ENCODE peak calls at places on chromosomes 7 and 10, in nine cellular contexts. U is WERI-Rb-1; O is stimulated activated naive CD4-positive, alpha-beta T cell; R is globus pallidus; F is left ventricle myocardium superior; G is central memory CD8-positive, alpha-beta T cell; N is HTR-8/SVneo; E is type B pancreatic cell; Y is NCI-H2081. H is an unnamed sample.

GRCh38 chr7:129465080-129465479 is 30.8 kb downstream of the STRIP2 start:
- DNase-seq in R (no peak), N (no peak), F (no peak), O (no peak), Y (no peak), E (no peak), G (no peak), U (no peak), H (no peak)

GRCh38 chr7:8590225-8590624 is 156.8 kb downstream of the NXPH1 start:
- DNase-seq in U (no peak), Y (no peak), E (no peak), N (no peak), R (no peak), G (no peak), F (no peak), O (no peak), H (no peak)

GRCh38 chr7:66281678-66282593 is 76.8 kb downstream of the TPST1 start:
- DNase-seq in U (no peak), E (no peak), Y (no peak), G (no peak), N (peak), O (no peak), R (peak), F (peak), H (no peak)

GRCh38 chr7:27409776-27410175 is 167.2 kb downstream of the EVX1 start:
- DNase-seq in E (no peak), G (no peak), Y (no peak), F (no peak), U (no peak), R (no peak), O (no peak), N (no peak), H (no peak)

GRCh38 chr7:95690367-95690947 is 81.9 kb upstream of the DYNC1I1 start:
- DNase-seq in E (no peak), U (peak), F (no peak), N (no peak), G (no peak), R (peak), O (no peak), Y (peak), H (no peak)

GRCh38 chr10:91552706-91553105 is 80.2 kb downstream of the PPP1R3C start:
- DNase-seq in N (no peak), U (peak), E (no peak), F (peak), Y (no peak), R (no peak), O (no peak), G (no peak), H (no peak)

GRCh38 chr10:129884390-129884779 is 79.7 kb downstream of the EBF3 start:
- DNase-seq in G (no peak), N (no peak), Y (no peak), E (no peak), U (no peak), F (no peak), O (no peak), R (no peak), H (no peak)

GRCh38 chr7:85595639-85596268 is 408.9 kb upstream of the SEMA3D start:
- DNase-seq in O (no peak), G (no peak), R (no peak), F (no peak), U (no peak), E (no peak), N (peak), Y (no peak), H (no peak)

GRCh38 chr10:101512741-101513140 is 75.3 kb downstream of the POLL start:
- DNase-seq in N (no peak), G (no peak), E (no peak), R (no peak), Y (no peak), F (no peak), O (no peak), U (no peak), H (no peak)

GRCh38 chr10:101110856-101111523 is 20.1 kb upstream of the TLX1 start:
- DNase-seq in E (no peak), Y (no peak), N (no peak), F (no peak), R (no peak), U (no peak), O (no peak), G (no peak), H (no peak)

GRCh38 chr7:41732279-41733062 is 29.6 kb upstream of the INHBA start:
- DNase-seq in E (no peak), F (no peak), R (no peak), N (no peak), O (no peak), U (no peak), Y (no peak), G (no peak), H (no peak)

GRCh38 chr7:153567426-153567825 is 484.8 kb upstream of the DPP6 start:
- DNase-seq in G (no peak), E (no peak), N (no peak), Y (no peak), F (peak), U (no peak), R (no peak), O (no peak), H (no peak)

GRCh38 chr10:88127766-88128165 is 264.3 kb downstream of the PTEN start:
- DNase-seq in E (no peak), Y (no peak), R (no peak), G (no peak), N (no peak), F (no peak), O (no peak), U (no peak), H (no peak)

GRCh38 chr7:121753965-121754364 is 119.0 kb upstream of the PTPRZ1 start:
- DNase-seq in Y (no peak), E (no peak), F (no peak), N (no peak), O (no peak), G (no peak), U (no peak), R (no peak), H (no peak)

GRCh38 chr10:97081621-97082235 is 104.0 kb downstream of the SLIT1 start:
- DNase-seq in O (peak), U (no peak), N (peak), E (no peak), F (peak), Y (no peak), G (peak), R (peak), H (peak)

GRCh38 chr10:33117816-33118215 is 159.8 kb upstream of the ITGB1 start:
- DNase-seq in R (no peak), U (no peak), O (no peak), G (peak), E (no peak), Y (no peak), N (no peak), F (no peak), H (peak)

GRCh38 chr7:43199761-43200160 is 87.3 kb downstream of the HECW1 start:
- DNase-seq in Y (no peak), N (no peak), U (no peak), O (no peak), F (no peak), R (no peak), G (no peak), E (no peak), H (no peak)

GRCh38 chr7:33716581-33717477 is 188.5 kb upstream of the BMPER start:
- DNase-seq in F (no peak), Y (peak), N (peak), U (no peak), E (no peak), R (peak), O (no peak), G (no peak), H (no peak)

GRCh38 chr10:129764011-129764900 is 199.8 kb downstream of the EBF3 start:
- DNase-seq in O (no peak), Y (no peak), F (no peak), N (no peak), U (no peak), E (peak), G (peak), R (no peak), H (no peak)

GRCh38 chr7:44383566-44383965 is 58.2 kb upstream of the CAMK2B start:
- DNase-seq in R (no peak), N (peak), Y (no peak), O (no peak), F (no peak), U (no peak), G (no peak), E (peak), H (no peak)

GRCh38 chr7:158302274-158303070 is 285.2 kb downstream of the PTPRN2 start:
- DNase-seq in F (no peak), G (peak), O (no peak), R (no peak), E (no peak), U (no peak), Y (no peak), N (no peak), H (no peak)

GRCh38 chr7:99562114-99562784 is 3.8 kb downstream of the ZNF655 start:
- DNase-seq in U (no peak), Y (no peak), O (no peak), E (no peak), N (no peak), G (no peak), R (no peak), F (no peak), H (no peak)

GRCh38 chr7:23055582-23056178 is 41.8 kb upstream of the HYCC1 start:
- DNase-seq in Y (peak), N (peak), G (peak), F (no peak), E (no peak), R (peak), U (peak), O (peak), H (no peak)

GRCh38 chr10:72020914-72021754 is 56.9 kb downstream of the CHST3 start:
- DNase-seq in N (no peak), O (no peak), U (no peak), R (no peak), E (no peak), Y (no peak), G (no peak), F (no peak), H (no peak)

GRCh38 chr10:84820121-84820520 is 491.7 kb downstream of the CCSER2 start:
- DNase-seq in U (peak), Y (peak), O (no peak), F (no peak), E (no peak), G (no peak), R (no peak), N (no peak), H (no peak)

GRCh38 chr7:84490661-84491060 is 296.1 kb upstream of the SEMA3A start:
- DNase-seq in E (no peak), G (no peak), N (no peak), F (no peak), R (no peak), Y (no peak), O (no peak), U (no peak), H (no peak)

GRCh38 chr10:29238531-29239080 is 50.3 kb upstream of the LYZL1 start:
- DNase-seq in N (no peak), Y (no peak), O (no peak), G (no peak), R (no peak), U (no peak), E (no peak), F (no peak), H (no peak)